ENCODE peak calls at places on chromosome 1, in ten cellular contexts. K is non-pigmented ciliary epithelial cell, W is cerebellar cortex, Z is hepatic stellate cell, O is GDM1, P is AG10803, H is heart right ventricle, E is adrenal gland, D is foreskin fibroblast, Y is heart left ventricle. C is an unnamed sample.

GRCh38 chr1:168918860-168919741 is 187.4 kb upstream of the ATP1B1 start:
- DNase-seq in W (no peak), Y (no peak), D (peak), E (no peak), P (no peak), O (no peak), H (no peak), K (no peak), Z (no peak), C (no peak)

GRCh38 chr1:33624991-33625870 is 152.8 kb downstream of the ZSCAN20 start:
- DNase-seq in H (no peak), P (no peak), O (no peak), E (no peak), K (no peak), W (no peak), D (no peak), Z (no peak), Y (no peak), C (no peak)

GRCh38 chr1:200095057-200095577 is 67.6 kb downstream of the NR5A2 start:
- DNase-seq in P (no peak), H (no peak), Y (no peak), O (no peak), D (no peak), Z (no peak), W (no peak), E (no peak), K (no peak), C (no peak)

GRCh38 chr1:155005076-155005971 is 2.7 kb downstream of the ZBTB7B start:
- DNase-seq in E (peak), Z (no peak), O (no peak), H (peak), W (no peak), K (no peak), P (peak), Y (peak), D (peak), C (no peak)

GRCh38 chr1:38454236-38454635 is 405.3 kb downstream of the RRAGC start:
- DNase-seq in D (no peak), H (no peak), W (no peak), K (no peak), Z (no peak), O (no peak), E (no peak), Y (no peak), P (no peak), C (no peak)

GRCh38 chr1:31663622-31664452 is 19.2 kb upstream of the PEF1 start:
- DNase-seq in O (no peak), Z (peak), H (peak), Y (peak), E (peak), D (peak), K (no peak), W (peak), P (peak), C (no peak)

GRCh38 chr1:7403265-7404045 is 367.6 kb upstream of the VAMP3 start:
- DNase-seq in E (no peak), H (no peak), O (no peak), Z (no peak), P (no peak), K (no peak), Y (no peak), D (no peak), W (no peak), C (no peak)

GRCh38 chr1:208510192-208510952 is 266.2 kb upstream of the PLXNA2 start:
- DNase-seq in K (peak), Z (no peak), O (no peak), P (peak), E (no peak), Y (no peak), W (no peak), D (peak), H (no peak), C (peak)

GRCh38 chr1:200279810-200280411 is 129.9 kb downstream of the ZNF281 start:
- DNase-seq in Y (no peak), W (peak), H (no peak), E (peak), O (no peak), P (peak), K (peak), Z (peak), D (peak), C (peak)

GRCh38 chr1:201064806-201065205 is 41.3 kb upstream of the KIF21B start:
- DNase-seq in P (no peak), W (no peak), Z (no peak), D (no peak), Y (no peak), E (no peak), H (no peak), K (no peak), O (no peak), C (no peak)

GRCh38 chr1:85297855-85298629 is 21.6 kb upstream of the BCL10 start:
- DNase-seq in W (no peak), K (peak), O (no peak), P (peak), Z (peak), Y (peak), E (peak), H (no peak), D (peak), C (peak)

GRCh38 chr1:188425687-188426086 is 1596.9 kb downstream of the PLA2G4A start:
- DNase-seq in E (no peak), K (peak), P (no peak), D (peak), Y (no peak), O (no peak), W (no peak), Z (no peak), H (no peak), C (peak)

GRCh38 chr1:206470692-206471414 is 577 bp downstream of the IKBKE start:
- DNase-seq in Y (no peak), H (no peak), W (no peak), E (peak), D (peak), Z (peak), K (peak), P (peak), O (peak), C (peak)

GRCh38 chr1:181181792-181182585 is 93.5 kb downstream of the IER5 start:
- DNase-seq in Z (no peak), H (no peak), K (no peak), D (no peak), E (no peak), Y (no peak), P (no peak), O (no peak), W (no peak), C (no peak)

GRCh38 chr1:52162947-52163346 is 21.1 kb downstream of the ZFYVE9 start:
- DNase-seq in Z (no peak), Y (no peak), D (no peak), W (no peak), H (no peak), E (no peak), K (no peak), O (no peak), P (no peak), C (no peak)

GRCh38 chr1:71231751-71232150 is 150.9 kb upstream of the ZRANB2 start:
- DNase-seq in Z (no peak), Y (no peak), D (no peak), O (no peak), P (peak), H (no peak), W (no peak), E (no peak), K (no peak), C (no peak)

GRCh38 chr1:116664366-116664983 is 3.1 kb downstream of the IGSF3 start:
- DNase-seq in Y (no peak), K (no peak), Z (no peak), E (no peak), W (no peak), D (no peak), P (no peak), O (no peak), H (no peak), C (no peak)

GRCh38 chr1:74468982-74469603 is 43.3 kb downstream of the LRRC53 start:
- DNase-seq in O (no peak), P (peak), E (no peak), H (no peak), K (peak), D (peak), Y (no peak), Z (peak), W (peak), C (peak)

GRCh38 chr1:174976436-174977107 is 23.2 kb upstream of the CACYBP start:
- DNase-seq in P (peak), W (no peak), D (peak), O (no peak), K (no peak), H (no peak), Z (peak), Y (no peak), E (peak), C (no peak)

GRCh38 chr1:23977187-23977853 is 2.8 kb downstream of the SRSF10 start:
- DNase-seq in Y (no peak), O (no peak), D (no peak), K (no peak), Z (no peak), W (no peak), H (no peak), P (no peak), E (no peak), C (no peak)

GRCh38 chr1:1171551-1172340 is 1.9 kb upstream of the TTLL10 start:
- DNase-seq in D (no peak), E (peak), O (no peak), Z (no peak), Y (peak), W (no peak), H (no peak), P (no peak), K (no peak), C (no peak)

GRCh38 chr1:9732123-9732971 is 80.8 kb downstream of the PIK3CD start:
- DNase-seq in W (peak), Y (no peak), O (no peak), D (peak), E (no peak), P (no peak), Z (no peak), K (no peak), H (no peak), C (no peak)

GRCh38 chr1:79293611-79294010 is 287.1 kb upstream of the ADGRL4 start:
- DNase-seq in Y (no peak), O (no peak), D (peak), P (peak), E (no peak), H (no peak), W (no peak), K (no peak), Z (no peak), C (no peak)

GRCh38 chr1:95793893-95794292 is 559.9 kb downstream of the RWDD3 start:
- DNase-seq in W (peak), E (no peak), D (peak), H (no peak), P (no peak), Y (no peak), K (no peak), O (no peak), Z (no peak), C (no peak)

GRCh38 chr1:35576061-35576765 is 3.1 kb downstream of the TFAP2E start:
- DNase-seq in K (no peak), H (no peak), E (no peak), O (no peak), D (peak), P (peak), W (no peak), Z (no peak), Y (no peak), C (no peak)

GRCh38 chr1:151156515-151156819 is at the start of gene TNFAIP8L2:
- DNase-seq in D (peak), H (peak), Z (no peak), Y (peak), E (peak), W (no peak), P (no peak), K (no peak), O (peak), C (no peak)

GRCh38 chr1:47675721-47676120 is 237.9 kb downstream of the FOXD2 start:
- DNase-seq in W (no peak), H (no peak), O (no peak), P (no peak), Y (no peak), K (no peak), D (no peak), E (no peak), Z (no peak), C (no peak)

GRCh38 chr1:23403038-23403336 is 21.6 kb downstream of the TCEA3 start:
- DNase-seq in Z (peak), Y (no peak), E (peak), O (no peak), D (peak), P (peak), H (no peak), K (no peak), W (no peak), C (peak)

GRCh38 chr1:37477946-37478345 is 3.6 kb downstream of the ZC3H12A start:
- DNase-seq in D (no peak), E (peak), P (no peak), Z (no peak), H (no peak), O (no peak), W (peak), K (no peak), Y (no peak), C (no peak)

C was measured in HS-5.